ENCODE peak calls at places on chromosomes 11 and 22, in eight cellular contexts. V is iPS-NIHi11, N is iPS DF 6.9, W is endothelial cell of umbilical vein, D is T-helper 9 cell, Q is Ammon's horn, U is Kasumi-1, Z is activated T-cell treated with anti-CD3 and anti-CD28 coated beads for 4 hours. L is an unnamed sample.
A peak's percentile ranks its signal among the peaks of the same experiment; 100 is the strongest.

GRCh38 chr11:9053631-9054030 is 37.8 kb downstream of the SCUBE2 start:
- DNase-seq in Z (no peak), D (no peak), N (no peak), V (no peak), W (no peak), Q (peak; percentile 42), U (no peak), L (no peak)

GRCh38 chr11:38937709-38938108 is 2339.7 kb upstream of the RAG2 start:
- DNase-seq in U (no peak), Z (no peak), D (no peak), W (no peak), Q (no peak), V (no peak), N (no peak), L (no peak)

GRCh38 chr22:46845281-46846153 is 83.1 kb downstream of the TBC1D22A start:
- DNase-seq in D (no peak), U (no peak), N (no peak), Z (no peak), V (no peak), Q (peak; percentile 60), W (peak; percentile 76), L (peak; percentile 15)

GRCh38 chr11:65181569-65182257 is at the start of gene CAPN1:
- DNase-seq in N (peak; percentile 60), W (peak; percentile 71), V (peak; percentile 80), U (peak; percentile 85), Q (peak; percentile 54), D (peak; percentile 55), Z (peak; percentile 56), L (peak; percentile 49)

GRCh38 chr11:131924446-131925240 is 554.2 kb downstream of the NTM start:
- DNase-seq in Z (no peak), Q (no peak), U (no peak), V (no peak), W (peak; percentile 52), N (no peak), D (no peak), L (peak; percentile 36)

GRCh38 chr22:25700996-25701815 is 40.8 kb upstream of the MYO18B start:
- DNase-seq in N (no peak), V (no peak), Z (no peak), U (no peak), Q (peak; percentile 81), D (no peak), W (no peak), L (no peak)

GRCh38 chr11:67117667-67118058 is 1.4 kb upstream of the KDM2A start:
- DNase-seq in W (peak; percentile 10), U (peak; percentile 44), Z (no peak), V (peak; percentile 64), D (peak; percentile 21), Q (no peak), N (no peak), L (no peak)

GRCh38 chr11:106137061-106137460 is 59.6 kb downstream of the AASDHPPT start:
- DNase-seq in Q (no peak), V (no peak), D (no peak), U (no peak), W (no peak), N (no peak), Z (no peak), L (no peak)

GRCh38 chr11:117825538-117826359 is 1.2 kb upstream of the FXYD2 start:
- DNase-seq in W (no peak), D (no peak), U (no peak), V (no peak), Z (no peak), Q (no peak), N (no peak), L (no peak)

L was measured in pulmonary artery endothelial cell.